ENCODE peak calls at places on chromosomes 4 and X, in five cellular contexts. Z is psoas muscle, F is PC-3, J is A673, Q is sigmoid colon. N is an unnamed sample. For H3K36me3, the result is how much of the 10 kb centered on the place peaks cover.

GRCh38 chrX:13658602-13659001 is 5.7 kb downstream of the TCEANC start:
- DNase-seq in Z (no peak), F (peak), J (peak), Q (no peak), N (no peak)

GRCh38 chr4:7462509-7462971 is 27.8 kb upstream of the PSAPL1 start:
- DNase-seq in Z (no peak), F (peak), J (no peak), Q (no peak), N (peak)

GRCh38 chrX:97267376-97267775 is 383.7 kb downstream of the RPA4 start:
- DNase-seq in Z (no peak), F (no peak), J (peak), Q (no peak), N (no peak)

GRCh38 chrX:11437642-11438379 is 144.6 kb downstream of the AMELX start:
- DNase-seq in Z (peak), F (peak), J (peak), Q (no peak), N (no peak)

GRCh38 chrX:130321550-130321949 is 18.2 kb upstream of the SLC25A14 start:
- DNase-seq in Z (no peak), F (no peak), J (no peak), Q (no peak), N (no peak)

GRCh38 chr4:175109933-175110332 is 191.8 kb downstream of the ADAM29 start:
- DNase-seq in Z (no peak), F (no peak), J (no peak), Q (peak), N (no peak)

GRCh38 chrX:11967986-11968385 is 170.3 kb upstream of the FRMPD4 start:
- DNase-seq in Z (no peak), F (peak), J (no peak), Q (no peak), N (no peak)

GRCh38 chrX:50081282-50081955 is 119.4 kb downstream of the AKAP4 start:
- DNase-seq in Z (peak), F (peak), J (no peak), Q (no peak), N (peak)

GRCh38 chr4:113383111-113383785 is 333.8 kb downstream of the ANK2 start:
- DNase-seq in Z (no peak), F (peak), J (peak), Q (no peak), N (no peak)

GRCh38 chr4:37825943-37826281 is 574 bp upstream of the PGM2 start:
- DNase-seq in Z (no peak), F (no peak), J (no peak), Q (no peak), N (peak)

GRCh38 chr4:156778606-156779005 is 193.0 kb downstream of the PDGFC start:
- DNase-seq in Z (no peak), F (peak), J (no peak), Q (no peak), N (no peak)

GRCh38 chr4:183099537-183100297 is 660 bp downstream of the WWC2 start:
- DNase-seq in Z (peak), F (peak), J (peak), Q (peak), N (peak)

GRCh38 chr4:60648774-60649173 is 551.4 kb upstream of the ADGRL3 start:
- DNase-seq in Z (no peak), F (peak), J (no peak), Q (no peak), N (no peak)

GRCh38 chr4:76447326-76447954 is 12.4 kb downstream of the SHROOM3 start:
- DNase-seq in Z (no peak), F (no peak), J (no peak), Q (no peak), N (no peak)

GRCh38 chr4:13722649-13723048 is 95.1 kb upstream of the BOD1L1 start:
- DNase-seq in Z (no peak), F (no peak), J (no peak), Q (no peak), N (no peak)

GRCh38 chr4:85298037-85298436 is 176.9 kb upstream of the ARHGAP24 start:
- DNase-seq in Z (no peak), F (peak), J (no peak), Q (no peak), N (no peak)

GRCh38 chrX:68936608-68937007 is 107.8 kb downstream of the EFNB1 start:
- DNase-seq in Z (no peak), F (peak), J (no peak), Q (peak), N (no peak)

GRCh38 chr4:244471-244870 is 60.8 kb downstream of the ZNF732 start:
- DNase-seq in Z (no peak), F (peak), J (peak), Q (peak), N (peak)

GRCh38 chr4:3791256-3791655 is 25.1 kb downstream of the ADRA2C start:
- DNase-seq in Z (no peak), F (no peak), J (no peak), Q (no peak), N (no peak)

GRCh38 chr4:165398570-165398969 is 19.8 kb downstream of the CPE start:
- DNase-seq in Z (no peak), F (no peak), J (peak), Q (no peak), N (peak)

GRCh38 chr4:38306482-38307071 is 346.4 kb downstream of the PTTG2 start:
- DNase-seq in Z (no peak), F (no peak), J (no peak), Q (no peak), N (no peak)

GRCh38 chr4:62455871-62456270 is 1255.7 kb downstream of the ADGRL3 start:
- DNase-seq in Z (no peak), F (peak), J (no peak), Q (no peak), N (no peak)

GRCh38 chr4:122099896-122100295 is 52.2 kb upstream of the BLTP1 start:
- DNase-seq in Z (no peak), F (peak), J (peak), Q (no peak), N (no peak)

GRCh38 chr4:140013088-140013487 is 140.9 kb downstream of the MAML3 start:
- DNase-seq in Z (no peak), F (no peak), J (no peak), Q (no peak), N (no peak)

GRCh38 chr4:110163327-110164070 is 34.9 kb downstream of the ELOVL6 start:
- DNase-seq in Z (no peak), F (peak), J (no peak), Q (no peak), N (no peak)

GRCh38 chr4:170423137-170423536 is 333.4 kb upstream of the AADAT start:
- DNase-seq in Z (no peak), F (peak), J (no peak), Q (no peak), N (no peak)

GRCh38 chrX:7216981-7217587 is 69.1 kb upstream of the PUDP start:
- DNase-seq in Z (no peak), F (no peak), J (no peak), Q (no peak), N (no peak)

GRCh38 chr4:16450724-16451123 is 224.5 kb upstream of the TAPT1 start:
- DNase-seq in Z (no peak), F (no peak), J (peak), Q (no peak), N (no peak)

GRCh38 chrX:152893631-152894610 is 3.9 kb upstream of the ZNF185 start:
- DNase-seq in Z (no peak), F (peak), J (no peak), Q (peak), N (no peak)

GRCh38 chr4:159235779-159236368 is 133.0 kb downstream of the RAPGEF2 start:
- DNase-seq in Z (no peak), F (no peak), J (peak), Q (no peak), N (no peak)

GRCh38 chrX:108245462-108245861 is 153.9 kb downstream of the ATG4A start:
- DNase-seq in Z (no peak), F (peak), J (no peak), Q (no peak), N (no peak)
- TF ChIP-seq CTCF in Z (no peak), F (peak), J (peak), Q (no peak), N (no peak)

DNA sequence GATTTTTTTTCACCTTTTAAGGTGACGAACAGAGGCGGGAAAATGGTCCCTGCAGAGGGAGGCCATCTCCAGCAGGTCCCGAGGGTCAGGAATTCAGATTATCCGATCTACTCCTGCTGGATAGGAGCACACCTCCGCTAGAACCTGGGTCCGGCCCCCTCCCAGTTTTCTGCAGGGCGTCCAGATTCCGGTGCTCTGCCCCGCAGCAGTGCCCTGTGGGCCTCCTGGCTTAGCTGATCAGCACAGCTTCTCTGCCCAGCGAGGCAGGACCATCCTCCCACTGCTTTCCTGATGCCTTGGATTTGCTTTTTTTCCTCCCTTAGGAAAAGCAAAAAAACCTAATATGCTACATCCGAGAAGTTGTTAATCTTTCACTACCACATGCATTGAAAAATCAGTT is 2.3 kb downstream of the TBL1X start:
- DNase-seq in Z (no peak), F (no peak), J (no peak), Q (no peak), N (peak)
- H3K4me3 ChIP-seq in Z (no peak), F (peak), J (no peak), Q (peak), N (no peak)

GRCh38 chrX:85345523-85345922 is 33.9 kb downstream of the POF1B start:
- DNase-seq in Z (no peak), F (no peak), J (no peak), Q (no peak), N (no peak)
- H3K36me3 ChIP-seq in Z (under half), F (under half), J (under half), Q (under half), N (under half)

GRCh38 chr4:22091351-22091731 is 142.8 kb upstream of the KCNIP4 start:
- DNase-seq in Z (no peak), F (peak), J (no peak), Q (no peak), N (no peak)
- TF ChIP-seq CTCF in Z (no peak), F (peak), J (no peak), Q (no peak), N (no peak)

DNA sequence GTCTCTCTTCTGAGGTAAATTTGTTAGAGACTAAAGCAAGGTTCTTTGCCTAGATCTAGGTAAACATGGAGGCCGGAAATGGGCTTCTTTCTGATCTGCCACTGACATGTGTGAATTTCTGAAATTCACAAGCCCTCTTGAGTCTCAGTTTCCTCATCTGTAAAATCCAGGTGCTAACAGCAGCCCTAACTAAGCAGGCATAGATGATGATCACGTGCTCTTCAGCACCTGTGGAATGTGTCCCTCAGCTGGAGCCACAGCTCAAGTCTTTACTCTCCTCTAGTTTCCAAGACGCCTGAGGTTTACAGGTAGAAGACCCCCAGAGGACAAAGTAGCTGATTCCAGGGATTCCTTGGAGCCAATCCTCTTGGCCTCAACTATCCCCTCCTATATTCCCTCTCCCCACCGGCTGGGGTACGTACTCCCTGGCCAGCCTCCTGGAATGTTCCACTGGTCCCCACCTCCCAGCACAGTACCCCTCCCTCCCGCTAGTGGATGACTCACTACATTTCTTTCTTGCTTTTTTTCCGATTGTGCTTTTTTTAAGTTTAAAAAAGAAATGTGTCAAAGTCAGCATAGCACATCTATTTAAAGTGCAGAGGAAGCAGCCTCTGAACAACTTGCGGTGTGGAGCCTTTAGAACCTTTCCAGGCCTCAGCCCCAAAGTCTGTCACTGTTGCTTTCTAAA is 98.5 kb downstream of the PHKA2 start:
- DNase-seq in Z (no peak), F (no peak), J (no peak), Q (peak), N (peak)
- H3K4me3 ChIP-seq in Z (peak), F (peak), J (no peak), Q (peak), N (no peak)

N was measured in thyroid gland.